ENCODE peak calls at places on chromosomes 3 and 15, in four cellular contexts. E is SK-N-SH, G is HCT116, O is HepG2. L is an unnamed sample.
A peak's percentile ranks its signal among the peaks of the same experiment; 100 is the strongest.

GRCh38 chr3:156802827-156803606 is 23.1 kb upstream of the LEKR1 start:
- DNase-seq in E (no peak), G (no peak), O (no peak), L (no peak)

GRCh38 chr3:143597774-143598652 is 250.3 kb downstream of the SLC9A9 start:
- DNase-seq in E (no peak), G (no peak), O (no peak), L (no peak)

GRCh38 chr15:83973816-83974215 is 261.8 kb upstream of the GOLGA6L4 start:
- DNase-seq in E (peak; percentile 20), G (no peak), O (peak; percentile 2), L (peak; percentile 27)

GRCh38 chr15:66885281-66885915 is 180.0 kb upstream of the SMAD3 start:
- DNase-seq in E (no peak), G (no peak), O (no peak), L (no peak)

GRCh38 chr3:113183748-113184661 is 27.4 kb upstream of the BOC start:
- DNase-seq in E (peak; percentile 35), G (no peak), O (no peak), L (no peak)

GRCh38 chr3:173396191-173397041 is 1.1 kb upstream of the NLGN1 start:
- DNase-seq in E (peak; percentile 37), G (no peak), O (no peak), L (no peak)

GRCh38 chr3:179463299-179463698 is 12.0 kb upstream of the GNB4 start:
- DNase-seq in E (no peak), G (no peak), O (no peak), L (no peak)

GRCh38 chr3:123880998-123881561 is 3.1 kb downstream of the MYLK start:
- DNase-seq in E (peak; percentile 52), G (peak; percentile 15), O (peak; percentile 40), L (peak; percentile 17)

GRCh38 chr15:77027697-77028450 is 32.9 kb downstream of the PSTPIP1 start:
- DNase-seq in E (peak; percentile 32), G (no peak), O (no peak), L (peak; percentile 77)

GRCh38 chr3:161602451-161602850 is 105.8 kb downstream of the OTOL1 start:
- DNase-seq in E (no peak), G (no peak), O (no peak), L (no peak)

GRCh38 chr3:71069797-71070196 is 513.7 kb downstream of the FOXP1 start:
- DNase-seq in E (peak; percentile 56), G (no peak), O (peak; percentile 64), L (peak; percentile 37)

GRCh38 chr3:177904661-177905060 is 631.6 kb upstream of the KCNMB2 start:
- DNase-seq in E (no peak), G (no peak), O (no peak), L (no peak)

GRCh38 chr3:118936811-118937210 is 97.8 kb downstream of the IGSF11 start:
- DNase-seq in E (no peak), G (no peak), O (no peak), L (no peak)

GRCh38 chr15:29822685-29823459 is 604 bp upstream of the TJP1 start:
- DNase-seq in E (no peak), G (peak; percentile 52), O (peak; percentile 66), L (no peak)

GRCh38 chr3:105672996-105673395 is 195.8 kb downstream of the CBLB start:
- DNase-seq in E (no peak), G (no peak), O (no peak), L (no peak)

GRCh38 chr3:57060089-57060829 is at the start of gene SPATA12:
- DNase-seq in E (peak; percentile 39), G (peak; percentile 96), O (peak; percentile 91), L (peak; percentile 43)

GRCh38 chr3:148866261-148866660 is 1.2 kb downstream of the CPA3 start:
- DNase-seq in E (no peak), G (no peak), O (no peak), L (no peak)

GRCh38 chr3:45603226-45603625 is 8.7 kb downstream of the LIMD1 start:
- DNase-seq in E (peak; percentile 32), G (no peak), O (no peak), L (no peak)

GRCh38 chr3:43793648-43794372 is 103.1 kb downstream of the ABHD5 start:
- DNase-seq in E (no peak), G (no peak), O (no peak), L (no peak)

GRCh38 chr15:90221251-90221900 is 12.4 kb downstream of the CIB1 start:
- DNase-seq in E (peak; percentile 86), G (no peak), O (peak; percentile 67), L (peak; percentile 45)

GRCh38 chr15:40454904-40455391 is 14.2 kb downstream of the BAHD1 start:
- DNase-seq in E (no peak), G (no peak), O (no peak), L (peak; percentile 47)

GRCh38 chr3:133578548-133579191 is 5.2 kb downstream of the CDV3 start:
- DNase-seq in E (peak; percentile 74), G (peak; percentile 59), O (peak; percentile 81), L (peak; percentile 34)

GRCh38 chr3:13563321-13563720 is 14.4 kb downstream of the FBLN2 start:
- DNase-seq in E (no peak), G (no peak), O (no peak), L (no peak)

GRCh38 chr3:196012481-196012880 is 69.4 kb downstream of the TFRC start:
- DNase-seq in E (no peak), G (no peak), O (no peak), L (no peak)

GRCh38 chr3:87001699-87002098 is 10.8 kb upstream of the VGLL3 start:
- DNase-seq in E (no peak), G (no peak), O (no peak), L (no peak)

GRCh38 chr15:69573815-69574472 is 121.3 kb downstream of the RPLP1 start:
- DNase-seq in E (no peak), G (no peak), O (no peak), L (no peak)

GRCh38 chr15:38254065-38254883 is 1.6 kb downstream of the SPRED1 start:
- DNase-seq in E (peak; percentile 45), G (peak; percentile 51), O (peak; percentile 69), L (peak; percentile 60)

GRCh38 chr3:40842714-40843113 is 318.0 kb downstream of the ZNF621 start:
- DNase-seq in E (no peak), G (no peak), O (no peak), L (no peak)

GRCh38 chr3:77081240-77081661 is 41.4 kb downstream of the ROBO2 start:
- DNase-seq in E (no peak), G (no peak), O (no peak), L (no peak)

GRCh38 chr3:156389151-156389760 is 165.7 kb downstream of the SSR3 start:
- DNase-seq in E (no peak), G (no peak), O (no peak), L (no peak)

GRCh38 chr15:88645171-88646087 is 6.6 kb downstream of the ISG20 start:
- DNase-seq in E (no peak), G (no peak), O (no peak), L (no peak)

GRCh38 chr3:177190701-177191100 is 6.6 kb downstream of the TBL1XR1 start:
- DNase-seq in E (no peak), G (no peak), O (no peak), L (no peak)

GRCh38 chr3:100782906-100783305 is 73.6 kb downstream of the TFG start:
- DNase-seq in E (no peak), G (no peak), O (no peak), L (no peak)

GRCh38 chr3:8491246-8491645 is 10.4 kb upstream of the LMCD1 start:
- DNase-seq in E (no peak), G (no peak), O (no peak), L (no peak)

GRCh38 chr15:62779041-62779810 is 263.3 kb upstream of the TPM1 start:
- DNase-seq in E (no peak), G (no peak), O (no peak), L (no peak)

GRCh38 chr3:102179321-102180290 is 255.2 kb upstream of the ZPLD1 start:
- DNase-seq in E (no peak), G (no peak), O (no peak), L (no peak)

DNA sequence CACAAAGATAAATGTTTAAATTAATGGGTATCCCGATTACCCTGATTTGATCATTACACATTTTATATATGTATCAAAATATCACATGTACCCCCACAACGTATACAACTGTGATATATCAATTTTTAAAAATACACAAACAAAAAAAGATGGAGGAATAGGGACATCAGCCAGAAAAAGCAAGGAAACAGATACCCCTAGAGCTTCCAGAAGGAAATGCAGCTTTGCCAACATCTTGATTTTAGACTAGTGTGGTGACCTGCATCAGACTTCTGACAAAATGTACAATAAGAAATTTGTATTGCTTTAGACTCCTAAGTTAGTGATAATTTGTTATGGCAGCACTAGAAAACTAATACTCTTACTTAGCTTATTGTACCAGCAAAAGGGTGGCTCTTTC is 483.8 kb downstream of the TUSC7 start:
- DNase-seq in E (no peak), G (no peak), O (no peak), L (no peak)
- TF ChIP-seq ELF1 in E (no peak), G (no peak), O (no peak), L (no peak)

DNA sequence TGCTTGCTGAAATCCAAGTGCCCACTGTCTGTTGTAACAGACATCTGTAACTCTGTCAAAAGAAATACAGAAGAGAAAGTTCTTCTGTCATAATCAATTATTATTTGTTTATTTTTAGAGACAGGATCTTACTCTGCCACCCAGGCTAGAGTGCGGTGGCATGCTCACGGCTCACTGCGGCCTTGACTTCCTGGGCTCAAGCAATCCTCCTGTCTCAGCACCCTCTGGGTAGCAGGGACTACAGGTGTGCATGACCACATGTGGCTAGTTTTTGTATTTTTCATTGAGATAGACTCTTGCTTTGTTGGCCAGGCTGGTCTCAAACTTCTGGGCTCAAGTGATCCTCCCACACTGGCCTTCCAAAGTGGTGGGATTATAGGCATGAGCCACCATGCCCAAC is 177.6 kb upstream of the SETMAR start:
- DNase-seq in E (no peak), G (no peak), O (no peak), L (no peak)
- TF ChIP-seq ELF1 in E (no peak), G (no peak), O (no peak), L (no peak)

GRCh38 chr3:9978664-9979349 is 7.8 kb downstream of the EMC3 start:
- DNase-seq in E (no peak), G (no peak), O (no peak), L (peak; percentile 31)

GRCh38 chr3:9980251-9980650 is 6.4 kb downstream of the EMC3 start:
- DNase-seq in E (no peak), G (no peak), O (no peak), L (no peak)

DNA sequence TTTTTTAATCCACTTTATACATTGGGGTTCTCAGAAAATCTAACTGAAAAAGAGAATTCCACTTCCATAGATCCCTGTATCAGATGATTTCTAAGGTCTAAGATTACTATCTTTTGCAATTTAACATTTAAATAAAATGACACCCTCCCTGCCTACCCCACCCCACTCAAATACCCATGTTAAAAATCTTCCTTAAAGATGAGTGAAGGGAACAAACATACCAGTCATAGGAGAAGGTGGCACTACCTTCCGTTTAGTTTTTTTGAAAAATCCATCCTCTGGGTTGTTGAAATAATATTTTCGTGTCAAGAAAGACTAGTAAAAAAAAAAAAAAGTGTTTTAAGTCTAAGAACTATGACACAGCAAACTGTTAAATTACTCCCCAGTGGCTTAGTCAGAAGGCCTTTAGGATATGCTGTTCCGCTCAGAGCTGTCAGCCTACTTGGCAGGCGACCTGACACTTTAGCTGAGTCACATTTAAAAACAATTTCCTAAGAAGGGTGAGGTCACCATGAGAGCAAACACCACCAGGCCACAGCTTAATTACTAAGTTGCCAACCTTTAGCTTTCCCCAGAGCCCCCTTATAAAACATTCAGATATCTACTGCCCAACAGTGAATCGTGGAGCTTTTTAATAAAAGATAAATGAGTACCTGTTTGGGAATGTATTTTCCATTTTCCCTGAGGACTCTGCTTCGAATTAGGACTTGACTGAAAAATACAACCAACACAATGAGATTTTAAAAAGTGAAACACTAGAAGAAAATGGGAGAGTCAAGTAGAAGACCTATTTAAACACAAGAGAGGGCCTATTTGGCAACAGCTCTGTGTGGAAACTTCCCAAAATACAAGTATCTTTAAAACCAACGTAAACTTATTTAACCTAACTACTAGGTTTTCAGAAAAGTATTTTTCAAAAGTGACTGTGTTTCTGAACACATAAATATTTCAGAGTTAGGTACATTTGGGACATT is 9.6 kb downstream of the EMC3 start:
- DNase-seq in E (no peak), G (peak; percentile 68), O (peak; percentile 86), L (peak; percentile 85)
- TF ChIP-seq ELF1 in E (no peak), G (no peak), O (no peak), L (peak; percentile 46)

GRCh38 chr3:32502089-32502943 is at the start of gene CMTM6:
- DNase-seq in E (peak; percentile 95), G (peak; percentile 42), O (peak; percentile 61), L (peak; percentile 97)
- TF ChIP-seq ELF1 in E (peak; percentile 64), G (peak; percentile 17), O (no peak), L (peak; percentile 73)

L was measured in K562.